ENCODE peak calls at places on chromosomes 3 and 15, in six cellular contexts. V, G, Y, U, C and M are unnamed samples.

GRCh38 chr3:148600902-148601765 is 96.6 kb upstream of the AGTR1 start:
- DNase-seq in G (no peak), Y (no peak), C (no peak), U (no peak), V (peak; percentile 35), M (no peak)

GRCh38 chr3:52531636-52532516 is 1.8 kb downstream of the NT5DC2 start:
- DNase-seq in G (no peak), V (no peak), Y (no peak), U (no peak), C (no peak), M (no peak)

GRCh38 chr3:183298708-183299153 is 45.7 kb downstream of the B3GNT5 start:
- DNase-seq in G (peak; percentile 90), V (peak; percentile 84), Y (no peak), C (peak; percentile 94), U (peak; percentile 81), M (peak; percentile 73)

GRCh38 chr15:35298509-35298908 is 213.4 kb upstream of the NANOGP8 start:
- DNase-seq in G (no peak), C (no peak), Y (no peak), V (no peak), U (no peak), M (no peak)

GRCh38 chr3:29329986-29330514 is 49.2 kb downstream of the RBMS3 start:
- DNase-seq in C (no peak), Y (no peak), U (no peak), G (peak; percentile 34), V (no peak), M (no peak)

GRCh38 chr3:79639855-79640254 is 127.9 kb downstream of the ROBO1 start:
- DNase-seq in Y (no peak), G (no peak), C (no peak), V (no peak), U (no peak), M (no peak)

GRCh38 chr3:39808467-39809180 is 785 bp upstream of the MYRIP start:
- DNase-seq in C (no peak), G (peak; percentile 7), V (no peak), Y (no peak), U (no peak), M (no peak)

GRCh38 chr15:61951949-61952348 is 108.3 kb downstream of the VPS13C start:
- DNase-seq in C (peak; percentile 10), G (peak; percentile 38), Y (no peak), V (no peak), U (no peak), M (no peak)

GRCh38 chr3:196555295-196555694 is 13.1 kb downstream of the WDR53 start:
- DNase-seq in Y (no peak), C (no peak), G (no peak), U (no peak), V (no peak), M (no peak)

GRCh38 chr3:4985330-4986174 is 6.3 kb downstream of the BHLHE40 start:
- DNase-seq in G (peak; percentile 78), V (no peak), Y (no peak), C (peak; percentile 91), U (no peak), M (no peak)

GRCh38 chr15:100256985-100257650 is 84.7 kb downstream of the ADAMTS17 start:
- DNase-seq in V (no peak), G (no peak), C (no peak), Y (peak; percentile 77), U (no peak), M (no peak)

GRCh38 chr3:12993623-12994356 is 79.4 kb downstream of the IQSEC1 start:
- DNase-seq in Y (no peak), V (no peak), C (no peak), U (no peak), G (no peak), M (no peak)

GRCh38 chr15:70259030-70259424 is 161.3 kb upstream of the TLE3 start:
- DNase-seq in V (no peak), C (peak; percentile 69), G (peak; percentile 64), Y (no peak), U (peak; percentile 33), M (no peak)

GRCh38 chr15:85860394-85861161 is 65.9 kb upstream of the KLHL25 start:
- DNase-seq in V (no peak), Y (no peak), G (no peak), U (no peak), C (no peak), M (no peak)

GRCh38 chr15:85854345-85855097 is 59.8 kb upstream of the KLHL25 start:
- DNase-seq in U (no peak), Y (no peak), C (peak; percentile 48), G (peak; percentile 79), V (no peak), M (no peak)

GRCh38 chr15:85852969-85853368 is 58.2 kb upstream of the KLHL25 start:
- DNase-seq in V (no peak), G (no peak), Y (no peak), C (no peak), U (no peak), M (no peak)

GRCh38 chr15:85859671-85860070 is 64.9 kb upstream of the KLHL25 start:
- DNase-seq in V (no peak), U (no peak), G (no peak), Y (no peak), C (no peak), M (no peak)

GRCh38 chr15:85858586-85859375 is 64.1 kb upstream of the KLHL25 start:
- DNase-seq in V (no peak), G (peak; percentile 69), U (no peak), Y (no peak), C (peak; percentile 39), M (no peak)
- H3K4me3 ChIP-seq in V (no peak overlapping the region), G (no peak overlapping the region), U (peak overlapping the region; percentile 20), Y (no peak overlapping the region), C (peak overlapping the region; percentile 15), M (peak overlapping the region; percentile 23)

GRCh38 chr3:106860182-106860581 is 517.1 kb upstream of the CCDC54 start:
- DNase-seq in C (no peak), V (no peak), G (peak; percentile 7), Y (no peak), U (no peak), M (no peak)

DNA sequence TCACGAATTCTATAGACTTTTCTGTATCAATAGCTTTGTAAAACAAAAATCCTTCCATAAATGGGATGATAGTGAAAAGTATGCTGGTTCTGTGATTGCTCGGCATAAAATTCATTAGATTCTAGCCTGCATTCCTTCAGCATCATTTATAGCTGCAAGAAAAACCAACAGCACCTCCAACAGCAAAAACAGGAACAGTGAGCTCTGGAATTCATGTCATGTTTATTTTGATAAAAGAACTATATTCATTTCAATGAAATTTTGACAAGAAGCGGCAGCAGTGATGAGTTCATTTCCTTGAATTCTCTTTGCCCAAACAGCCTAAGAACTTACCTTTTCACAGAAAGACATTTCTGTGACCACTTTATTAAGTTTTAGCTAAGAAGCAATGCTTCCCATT is 515.2 kb upstream of the CCDC54 start:
- DNase-seq in V (peak; percentile 9), U (no peak), Y (no peak), C (peak; percentile 76), G (peak; percentile 80), M (peak; percentile 44)
- TF ChIP-seq CTCF in V (peak; percentile 40), U (peak; percentile 50), Y (no peak), C (peak; percentile 39), G (peak; percentile 64), M (peak; percentile 34)

DNA sequence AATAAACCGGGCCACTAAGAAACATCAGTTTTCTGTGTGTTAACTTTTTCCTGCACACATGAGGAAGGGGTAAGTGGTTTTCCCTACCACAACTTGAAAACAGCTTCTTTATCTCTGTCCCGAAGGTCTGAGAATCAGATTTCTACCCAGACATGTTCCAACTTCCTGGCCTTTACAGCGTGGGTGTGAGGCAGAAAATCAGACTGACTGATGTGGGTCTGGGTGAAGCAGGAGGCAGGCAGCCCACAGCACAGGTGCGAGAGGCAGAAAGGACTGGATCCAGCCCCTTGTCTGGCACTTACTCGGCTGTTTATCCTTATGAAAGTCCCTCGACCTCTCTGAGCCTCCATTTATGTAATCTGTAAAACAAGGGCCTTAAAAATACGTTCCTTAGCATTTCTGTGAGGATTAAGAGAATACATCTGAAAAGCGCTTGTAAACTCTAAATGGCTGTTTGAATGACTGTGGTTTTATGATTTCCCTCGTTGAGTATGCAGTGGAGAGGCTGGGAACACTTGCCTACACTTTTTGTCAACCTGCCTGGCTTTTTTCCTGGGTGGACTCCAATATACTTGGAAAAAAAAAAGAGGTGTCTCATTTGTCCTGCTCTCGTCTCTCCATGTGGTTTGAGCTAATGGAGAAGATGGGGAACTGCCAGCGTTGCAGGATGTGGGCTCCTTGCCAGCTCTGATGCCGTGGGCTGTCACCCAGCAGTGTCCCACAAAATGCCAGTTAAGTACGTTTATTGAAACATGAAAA is 3.1 kb downstream of the AGBL1 start:
- DNase-seq in V (no peak), U (no peak), C (peak; percentile 62), G (no peak), Y (no peak), M (no peak)
- H3K4me3 ChIP-seq in V (no peak overlapping the region), U (no peak overlapping the region), C (no peak overlapping the region), G (no peak overlapping the region), Y (no peak overlapping the region), M (no peak overlapping the region)

DNA sequence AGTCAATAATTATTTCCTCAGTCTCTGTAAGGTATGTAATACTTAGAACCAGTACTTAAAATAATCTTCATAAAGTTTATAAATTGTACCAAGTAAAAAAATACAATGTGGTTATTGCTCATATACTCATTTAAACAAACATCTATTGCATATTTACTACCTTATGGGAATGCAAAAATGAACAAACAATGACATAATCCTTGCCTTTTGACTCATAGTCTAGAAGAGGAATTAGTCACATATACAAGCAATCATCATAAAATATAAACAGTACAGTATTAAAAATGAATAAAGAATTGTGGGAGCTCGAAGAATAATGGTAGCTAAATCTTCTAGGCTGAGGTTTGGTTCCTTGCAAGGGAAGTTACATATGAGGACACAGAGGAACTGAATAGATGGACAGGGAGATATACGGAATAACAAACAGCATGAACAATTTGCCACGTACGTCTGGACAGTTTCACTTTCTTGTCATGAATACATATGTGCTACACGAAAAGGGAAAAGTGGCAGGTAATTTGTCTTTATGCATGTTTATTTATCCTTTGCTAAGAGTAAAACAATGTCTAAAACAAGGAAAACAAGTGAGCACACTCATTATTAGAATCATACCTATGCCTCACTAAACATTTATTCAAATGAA is 17.2 kb downstream of the IMPG2 start:
- DNase-seq in U (peak; percentile 48), G (peak; percentile 9), Y (no peak), C (peak; percentile 37), V (no peak), M (no peak)
- TF ChIP-seq CTCF in U (no peak), G (no peak), Y (no peak), C (no peak), V (no peak), M (no peak)

DNA sequence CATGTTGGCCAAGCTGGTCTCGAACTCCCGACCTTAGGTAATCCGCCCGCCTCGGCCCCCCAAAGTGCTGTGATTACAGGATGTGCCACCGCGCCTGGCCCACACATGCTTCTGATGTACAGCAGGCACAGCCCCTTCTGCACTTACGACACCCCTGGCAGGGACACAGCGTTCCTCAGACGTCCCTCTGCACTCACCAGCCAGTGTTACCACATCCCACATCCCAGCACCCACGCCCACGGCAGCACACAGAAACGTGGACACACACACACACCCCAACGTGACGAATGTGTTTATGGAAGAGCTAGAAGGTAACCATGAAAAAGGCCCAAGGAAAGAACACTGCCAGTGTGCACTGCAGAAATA is 576 bp upstream of the RPAP1 start:
- DNase-seq in C (no peak), V (no peak), G (no peak), Y (no peak), U (no peak), M (no peak)
- H3K4me3 ChIP-seq in C (no peak overlapping the region), V (no peak overlapping the region), G (peak overlapping the region; percentile 98), Y (peak overlapping the region; percentile 86), U (no peak overlapping the region), M (no peak overlapping the region)

DNA sequence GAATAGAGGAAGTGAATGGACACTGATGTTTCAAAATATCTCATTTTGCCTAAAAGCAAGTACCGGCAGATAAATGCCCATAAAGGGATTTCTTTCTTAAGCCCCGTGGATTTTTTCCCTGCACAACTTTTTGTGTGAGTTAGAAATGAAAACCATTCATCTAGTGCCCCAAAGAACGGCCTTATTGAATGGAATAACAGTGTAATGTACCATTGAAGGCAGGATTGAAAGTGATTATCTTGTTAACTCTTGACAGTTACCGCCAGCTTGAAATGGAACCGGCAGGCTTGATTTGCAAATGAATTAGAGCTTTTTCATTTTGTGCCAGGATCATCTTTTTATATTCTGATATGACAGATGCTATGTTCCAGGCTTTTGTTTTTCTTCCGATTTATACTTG is 162.2 kb downstream of the RSRC1 start:
- DNase-seq in C (no peak), Y (no peak), V (no peak), G (no peak), U (no peak), M (no peak)
- TF ChIP-seq CTCF in C (no peak), Y (no peak), V (no peak), G (no peak), U (no peak), M (no peak)